ENCODE peak calls at places on chromosomes 16 and 17, in seven cellular contexts. One of them, this sample, is unnamed.

GRCh38 chr17:82683534-82683933 is 15.0 kb downstream of the RAB40B start:
- DNase-seq in activated CD4-positive, CD25-positive, alpha-beta regulatory T cell: no peak
- DNase-seq in left ventricle myocardium superior: no peak
- DNase-seq in fibroblast of lung: no peak
- DNase-seq in AG04450: no peak
- DNase-seq in prostate gland: no peak
- DNase-seq in stimulated activated naive CD8-positive, alpha-beta T cell treated with anti-CD3 and anti-CD28 coated beads, Interleukin-15, Interleukin-2, amounts not matched to agents 100 U/mL and 50 U/mL, for 24 hours: no peak
- DNase-seq in this sample: no peak

GRCh38 chr16:21501869-21502667 is 97.3 kb upstream of the METTL9 start:
- DNase-seq in activated CD4-positive, CD25-positive, alpha-beta regulatory T cell: peak
- DNase-seq in left ventricle myocardium superior: peak
- DNase-seq in fibroblast of lung: peak
- DNase-seq in AG04450: peak
- DNase-seq in prostate gland: peak
- DNase-seq in stimulated activated naive CD8-positive, alpha-beta T cell treated with anti-CD3 and anti-CD28 coated beads, Interleukin-15, Interleukin-2, amounts not matched to agents 100 U/mL and 50 U/mL, for 24 hours: peak
- DNase-seq in this sample: peak

GRCh38 chr17:32794533-32795246 is 82.2 kb downstream of the MYO1D start:
- DNase-seq in activated CD4-positive, CD25-positive, alpha-beta regulatory T cell: no peak
- DNase-seq in left ventricle myocardium superior: no peak
- DNase-seq in fibroblast of lung: no peak
- DNase-seq in AG04450: no peak
- DNase-seq in prostate gland: no peak
- DNase-seq in stimulated activated naive CD8-positive, alpha-beta T cell treated with anti-CD3 and anti-CD28 coated beads, Interleukin-15, Interleukin-2, amounts not matched to agents 100 U/mL and 50 U/mL, for 24 hours: no peak
- DNase-seq in this sample: no peak

GRCh38 chr16:81321039-81321438 is 6.3 kb downstream of the GAN start:
- DNase-seq in activated CD4-positive, CD25-positive, alpha-beta regulatory T cell: no peak
- DNase-seq in left ventricle myocardium superior: no peak
- DNase-seq in fibroblast of lung: no peak
- DNase-seq in AG04450: no peak
- DNase-seq in prostate gland: no peak
- DNase-seq in stimulated activated naive CD8-positive, alpha-beta T cell treated with anti-CD3 and anti-CD28 coated beads, Interleukin-15, Interleukin-2, amounts not matched to agents 100 U/mL and 50 U/mL, for 24 hours: no peak
- DNase-seq in this sample: no peak

GRCh38 chr17:82407255-82407654 is 10.9 kb upstream of the HEXD start:
- DNase-seq in activated CD4-positive, CD25-positive, alpha-beta regulatory T cell: no peak
- DNase-seq in left ventricle myocardium superior: peak
- DNase-seq in fibroblast of lung: no peak
- DNase-seq in AG04450: no peak
- DNase-seq in prostate gland: no peak
- DNase-seq in stimulated activated naive CD8-positive, alpha-beta T cell treated with anti-CD3 and anti-CD28 coated beads, Interleukin-15, Interleukin-2, amounts not matched to agents 100 U/mL and 50 U/mL, for 24 hours: peak
- DNase-seq in this sample: no peak

GRCh38 chr16:75130150-75130771 is 13.7 kb upstream of the LDHD start:
- DNase-seq in activated CD4-positive, CD25-positive, alpha-beta regulatory T cell: no peak
- DNase-seq in left ventricle myocardium superior: no peak
- DNase-seq in fibroblast of lung: no peak
- DNase-seq in AG04450: no peak
- DNase-seq in prostate gland: no peak
- DNase-seq in stimulated activated naive CD8-positive, alpha-beta T cell treated with anti-CD3 and anti-CD28 coated beads, Interleukin-15, Interleukin-2, amounts not matched to agents 100 U/mL and 50 U/mL, for 24 hours: no peak
- DNase-seq in this sample: no peak

GRCh38 chr17:41986634-41987033 is 20.0 kb downstream of the CNP start:
- DNase-seq in activated CD4-positive, CD25-positive, alpha-beta regulatory T cell: no peak
- DNase-seq in left ventricle myocardium superior: no peak
- DNase-seq in fibroblast of lung: no peak
- DNase-seq in AG04450: no peak
- DNase-seq in prostate gland: no peak
- DNase-seq in stimulated activated naive CD8-positive, alpha-beta T cell treated with anti-CD3 and anti-CD28 coated beads, Interleukin-15, Interleukin-2, amounts not matched to agents 100 U/mL and 50 U/mL, for 24 hours: no peak
- DNase-seq in this sample: no peak

GRCh38 chr16:50367777-50368409 is 895 bp downstream of the BRD7 start:
- DNase-seq in activated CD4-positive, CD25-positive, alpha-beta regulatory T cell: no peak
- DNase-seq in left ventricle myocardium superior: no peak
- DNase-seq in fibroblast of lung: no peak
- DNase-seq in AG04450: no peak
- DNase-seq in prostate gland: no peak
- DNase-seq in stimulated activated naive CD8-positive, alpha-beta T cell treated with anti-CD3 and anti-CD28 coated beads, Interleukin-15, Interleukin-2, amounts not matched to agents 100 U/mL and 50 U/mL, for 24 hours: no peak
- DNase-seq in this sample: no peak